ENCODE peak calls at places on chromosomes 3 and 15, in seven cellular contexts. Q, X, V, C, R, D and H are unnamed samples. For H3K36me3 and H3K4me1, the result is how much of the 10 kb centered on the place peaks cover.

GRCh38 chr3:129576514-129577345 is 29.7 kb downstream of the PLXND1 start:
- DNase-seq in V (no peak), R (no peak), C (no peak), Q (peak), D (peak), X (peak), H (peak)

GRCh38 chr3:31448035-31448881 is 84.5 kb upstream of the STT3B start:
- DNase-seq in X (no peak), Q (peak), V (no peak), C (peak), R (no peak), D (no peak), H (no peak)

GRCh38 chr15:39925112-39925830 is 5.2 kb upstream of the GPR176 start:
- DNase-seq in X (no peak), R (no peak), D (no peak), Q (no peak), V (no peak), C (no peak), H (no peak)

GRCh38 chr3:121167374-121168139 is 259.6 kb downstream of the STXBP5L start:
- DNase-seq in C (no peak), D (peak), V (no peak), X (no peak), R (no peak), Q (no peak), H (no peak)

GRCh38 chr3:188338081-188338480 is 184.1 kb downstream of the LPP start:
- DNase-seq in X (no peak), D (no peak), V (no peak), R (no peak), Q (no peak), C (no peak), H (no peak)

GRCh38 chr3:161314836-161315391 is 56.4 kb downstream of the SPTSSB start:
- DNase-seq in Q (no peak), V (peak), X (no peak), D (no peak), C (no peak), R (no peak), H (no peak)

GRCh38 chr3:162192340-162193004 is 695.9 kb downstream of the OTOL1 start:
- DNase-seq in Q (no peak), X (no peak), V (no peak), R (no peak), C (no peak), D (no peak), H (no peak)

GRCh38 chr15:73367624-73368300 is 996 bp downstream of the HCN4 start:
- DNase-seq in C (peak), V (no peak), X (no peak), R (no peak), D (no peak), Q (no peak), H (no peak)

GRCh38 chr3:127134466-127134865 is 58.5 kb upstream of the PRR23E start:
- DNase-seq in X (no peak), C (peak), D (no peak), R (no peak), V (no peak), Q (no peak), H (no peak)

GRCh38 chr15:84057714-84058331 is 177.8 kb upstream of the GOLGA6L4 start:
- DNase-seq in V (no peak), D (no peak), C (no peak), X (no peak), R (no peak), Q (no peak), H (no peak)

GRCh38 chr3:15051531-15051930 is 13.6 kb downstream of the MRPS25 start:
- DNase-seq in V (peak), C (peak), X (no peak), D (no peak), Q (peak), R (no peak), H (no peak)

GRCh38 chr3:146345900-146346299 is 95.0 kb upstream of the PLSCR4 start:
- DNase-seq in D (no peak), V (no peak), Q (no peak), R (no peak), C (peak), X (no peak), H (no peak)

GRCh38 chr3:71723452-71724170 is 1.6 kb downstream of the EIF4E3 start:
- DNase-seq in V (no peak), X (no peak), R (no peak), Q (no peak), D (no peak), C (no peak), H (no peak)

GRCh38 chr15:69855601-69856000 is 242.1 kb downstream of the TLE3 start:
- DNase-seq in Q (no peak), R (no peak), D (no peak), V (peak), C (no peak), X (no peak), H (no peak)

GRCh38 chr15:89528757-89529352 is 32.5 kb upstream of the RHCG start:
- DNase-seq in D (no peak), C (no peak), X (no peak), V (no peak), Q (no peak), R (no peak), H (no peak)

GRCh38 chr3:196149375-196149774 is 61.8 kb downstream of the ZDHHC19 start:
- DNase-seq in R (no peak), Q (no peak), D (no peak), C (no peak), V (no peak), X (no peak), H (no peak)

GRCh38 chr3:71299160-71299559 is 284.4 kb downstream of the FOXP1 start:
- DNase-seq in D (no peak), X (no peak), R (no peak), C (no peak), Q (no peak), V (no peak), H (no peak)

GRCh38 chr3:115381931-115382330 is 234.8 kb upstream of the ZBTB20 start:
- DNase-seq in Q (no peak), V (no peak), C (no peak), D (no peak), R (no peak), X (no peak), H (no peak)

GRCh38 chr3:128080323-128080898 is 28.2 kb downstream of the SEC61A1 start:
- DNase-seq in Q (no peak), V (no peak), D (no peak), X (no peak), R (no peak), C (peak), H (no peak)

GRCh38 chr3:42148982-42149432 is 57.9 kb downstream of the TRAK1 start:
- DNase-seq in R (peak), C (peak), V (no peak), D (no peak), Q (no peak), X (peak), H (peak)

GRCh38 chr3:25663324-25664065 is 1.2 kb downstream of the TOP2B start:
- DNase-seq in V (no peak), D (no peak), Q (peak), X (no peak), C (peak), R (no peak), H (no peak)

GRCh38 chr3:193292386-193292785 is 51.4 kb downstream of the PLAAT1 start:
- DNase-seq in Q (no peak), X (no peak), V (no peak), R (no peak), C (no peak), D (no peak), H (no peak)

GRCh38 chr3:196321162-196321561 is 3.1 kb upstream of the DYNLT2B start:
- DNase-seq in X (no peak), Q (no peak), D (no peak), C (no peak), V (no peak), R (no peak), H (no peak)

GRCh38 chr15:43183270-43183669 is 1.9 kb upstream of the CCNDBP1 start:
- DNase-seq in R (no peak), Q (no peak), C (no peak), X (no peak), V (no peak), D (no peak), H (no peak)
- H3K36me3 ChIP-seq in R (under half), Q (under half), C (under half), X (under half), V (under half), D (under half), H (under half)

GRCh38 chr3:69807674-69808073 is 68.4 kb downstream of the MITF start:
- DNase-seq in C (no peak), R (no peak), D (no peak), Q (no peak), V (no peak), X (no peak), H (no peak)

GRCh38 chr3:69805491-69805890 is 66.2 kb downstream of the MITF start:
- DNase-seq in C (no peak), D (no peak), X (no peak), V (no peak), Q (no peak), R (no peak), H (no peak)

GRCh38 chr3:69806735-69807438 is 67.6 kb downstream of the MITF start:
- DNase-seq in V (no peak), D (no peak), Q (no peak), C (no peak), R (no peak), X (no peak), H (no peak)

GRCh38 chr3:69809076-69809835 is 70.0 kb downstream of the MITF start:
- DNase-seq in Q (no peak), V (no peak), C (no peak), X (no peak), R (no peak), D (no peak), H (no peak)

GRCh38 chr3:69803871-69804270 is 64.6 kb downstream of the MITF start:
- DNase-seq in R (no peak), C (no peak), D (no peak), V (no peak), Q (no peak), X (no peak), H (no peak)
- H3K4me3 ChIP-seq in R (no peak), C (no peak), D (no peak), V (no peak), Q (no peak), X (no peak), H (no peak)

GRCh38 chr15:63969652-63970421 is 76.4 kb downstream of the DAPK2 start:
- DNase-seq in D (peak), X (no peak), Q (no peak), R (peak), C (peak), V (no peak), H (peak)
- H3K4me1 ChIP-seq in D (under half), X (under half), Q (under half), R (half or more), C (under half), V (under half), H (under half)

DNA sequence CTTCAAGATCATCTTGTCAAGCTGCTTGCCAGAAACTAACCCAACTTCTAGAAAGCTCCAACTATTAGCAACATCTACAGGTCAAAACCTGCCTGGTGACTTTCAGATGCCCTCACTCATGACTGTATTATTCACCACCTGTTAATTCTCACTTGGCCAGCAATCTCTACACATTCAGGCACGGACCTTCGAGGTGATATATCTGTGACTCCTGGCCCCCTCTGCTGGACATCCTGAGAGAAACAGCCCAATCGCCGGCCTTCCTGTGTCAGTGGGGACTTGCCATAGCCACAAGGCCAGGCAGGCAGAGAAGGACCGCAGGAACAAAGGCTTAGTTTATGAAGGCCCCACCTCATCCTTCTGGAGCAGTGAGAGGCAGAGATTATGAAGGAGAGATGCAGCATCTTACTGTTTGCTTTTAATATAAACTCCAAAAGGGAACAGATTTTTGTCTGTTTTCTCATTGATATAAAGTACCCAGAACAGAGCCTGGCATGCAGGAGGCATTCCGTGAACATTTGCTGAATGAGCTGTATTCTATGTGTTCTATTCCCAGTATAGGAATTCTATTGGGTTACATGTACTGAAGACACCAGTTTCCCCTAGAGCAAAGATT is 24.4 kb upstream of the OCA2 start:
- DNase-seq in D (peak), X (no peak), C (peak), V (peak), Q (peak), R (peak), H (peak)
- H3K36me3 ChIP-seq in D (under half), X (under half), C (half or more), V (under half), Q (half or more), R (half or more), H (half or more)